ENCODE peak calls at places on chromosome 21, in four cellular contexts. One of them, this sample, is unnamed.

GRCh38 chr21:17466166-17466565 is 46.7 kb upstream of the CXADR start:
- DNase-seq in H9: no peak
- DNase-seq in mucosa of gallbladder: no peak
- DNase-seq in NCI-H2081: no peak
- DNase-seq in this sample: no peak

GRCh38 chr21:19245188-19245580 is 841.6 kb upstream of the TMPRSS15 start:
- DNase-seq in H9: no peak
- DNase-seq in mucosa of gallbladder: no peak
- DNase-seq in NCI-H2081: no peak
- DNase-seq in this sample: no peak

GRCh38 chr21:33115586-33116541 is 45.9 kb downstream of the OLIG1 start:
- DNase-seq in H9: no peak
- DNase-seq in mucosa of gallbladder: no peak
- DNase-seq in NCI-H2081: no peak
- DNase-seq in this sample: peak; percentile 77

GRCh38 chr21:45580576-45581321 is 38.5 kb upstream of the SLC19A1 start:
- DNase-seq in H9: no peak
- DNase-seq in mucosa of gallbladder: no peak
- DNase-seq in NCI-H2081: no peak
- DNase-seq in this sample: no peak

GRCh38 chr21:26115899-26116298 is 54.7 kb downstream of the APP start:
- DNase-seq in H9: no peak
- DNase-seq in mucosa of gallbladder: no peak
- DNase-seq in NCI-H2081: no peak
- DNase-seq in this sample: no peak

GRCh38 chr21:25791321-25791720 is 56.5 kb downstream of the GABPA start:
- DNase-seq in H9: no peak
- DNase-seq in mucosa of gallbladder: no peak
- DNase-seq in NCI-H2081: no peak
- DNase-seq in this sample: peak; percentile 8

GRCh38 chr21:25837545-25838263 is 102.9 kb downstream of the GABPA start:
- DNase-seq in H9: no peak
- DNase-seq in mucosa of gallbladder: no peak
- DNase-seq in NCI-H2081: no peak
- DNase-seq in this sample: no peak

GRCh38 chr21:30984897-30985296 is 53.4 kb downstream of the KRTAP19-8 start:
- DNase-seq in H9: no peak
- DNase-seq in mucosa of gallbladder: no peak
- DNase-seq in NCI-H2081: peak; percentile 73
- DNase-seq in this sample: no peak

GRCh38 chr21:34922487-34922886 is 126.6 kb downstream of the RUNX1 start:
- DNase-seq in H9: no peak
- DNase-seq in mucosa of gallbladder: no peak
- DNase-seq in NCI-H2081: no peak
- DNase-seq in this sample: no peak

GRCh38 chr21:15415541-15416261 is 314.1 kb upstream of the USP25 start:
- DNase-seq in H9: no peak
- DNase-seq in mucosa of gallbladder: no peak
- DNase-seq in NCI-H2081: no peak
- DNase-seq in this sample: no peak

GRCh38 chr21:42367379-42368165 is 1.2 kb upstream of the TFF1 start:
- DNase-seq in H9: no peak
- DNase-seq in mucosa of gallbladder: no peak
- DNase-seq in NCI-H2081: no peak
- DNase-seq in this sample: peak; percentile 14

GRCh38 chr21:37338671-37339526 is 27.7 kb upstream of the DYRK1A start:
- DNase-seq in H9: no peak
- DNase-seq in mucosa of gallbladder: peak; percentile 22
- DNase-seq in NCI-H2081: no peak
- DNase-seq in this sample: peak; percentile 21

GRCh38 chr21:27477321-27477720 is 510.4 kb upstream of the ADAMTS5 start:
- DNase-seq in H9: no peak
- DNase-seq in mucosa of gallbladder: no peak
- DNase-seq in NCI-H2081: no peak
- DNase-seq in this sample: no peak

GRCh38 chr21:33029975-33030461 is 4.3 kb downstream of the OLIG2 start:
- DNase-seq in H9: peak; percentile 52
- DNase-seq in mucosa of gallbladder: no peak
- DNase-seq in NCI-H2081: no peak
- DNase-seq in this sample: no peak

GRCh38 chr21:33096426-33096825 is 26.5 kb downstream of the OLIG1 start:
- DNase-seq in H9: no peak
- DNase-seq in mucosa of gallbladder: no peak
- DNase-seq in NCI-H2081: no peak
- DNase-seq in this sample: no peak

GRCh38 chr21:25638634-25639166 is 358 bp upstream of the JAM2 start:
- DNase-seq in H9: no peak
- DNase-seq in mucosa of gallbladder: no peak
- DNase-seq in NCI-H2081: peak; percentile 1
- DNase-seq in this sample: no peak

GRCh38 chr21:36630485-36631206 is 68.3 kb upstream of the SIM2 start:
- DNase-seq in H9: peak; percentile 86
- DNase-seq in mucosa of gallbladder: peak; percentile 48
- DNase-seq in NCI-H2081: peak; percentile 16
- DNase-seq in this sample: peak; percentile 79

GRCh38 chr21:17454315-17455027 is 58.4 kb upstream of the CXADR start:
- DNase-seq in H9: peak; percentile 92
- DNase-seq in mucosa of gallbladder: no peak
- DNase-seq in NCI-H2081: no peak
- DNase-seq in this sample: peak; percentile 97

GRCh38 chr21:27366846-27367245 is 400.0 kb upstream of the ADAMTS5 start:
- DNase-seq in H9: no peak
- DNase-seq in mucosa of gallbladder: no peak
- DNase-seq in NCI-H2081: no peak
- DNase-seq in this sample: no peak

GRCh38 chr21:43731476-43731875 is 12.5 kb downstream of the PDXK start:
- DNase-seq in H9: no peak
- DNase-seq in mucosa of gallbladder: peak; percentile 76
- DNase-seq in NCI-H2081: no peak
- DNase-seq in this sample: no peak

GRCh38 chr21:15421947-15422346 is 307.8 kb upstream of the USP25 start:
- DNase-seq in H9: no peak
- DNase-seq in mucosa of gallbladder: no peak
- DNase-seq in NCI-H2081: no peak
- DNase-seq in this sample: no peak

GRCh38 chr21:16502897-16503296 is 773.1 kb downstream of the USP25 start:
- DNase-seq in H9: no peak
- DNase-seq in mucosa of gallbladder: no peak
- DNase-seq in NCI-H2081: no peak
- DNase-seq in this sample: no peak

GRCh38 chr21:39788383-39788782 is 43.4 kb downstream of the IGSF5 start:
- DNase-seq in H9: peak; percentile 86
- DNase-seq in mucosa of gallbladder: peak; percentile 84
- DNase-seq in NCI-H2081: peak; percentile 83
- DNase-seq in this sample: peak; percentile 80

GRCh38 chr21:29372063-29372802 is 73.5 kb downstream of the BACH1 start:
- DNase-seq in H9: peak; percentile 56
- DNase-seq in mucosa of gallbladder: peak; percentile 70
- DNase-seq in NCI-H2081: peak; percentile 59
- DNase-seq in this sample: peak; percentile 81

GRCh38 chr21:38945536-38946245 is 140.0 kb downstream of the ETS2 start:
- DNase-seq in H9: peak; percentile 41
- DNase-seq in mucosa of gallbladder: no peak
- DNase-seq in NCI-H2081: peak; percentile 6
- DNase-seq in this sample: no peak

GRCh38 chr21:35400233-35400939 is 351.3 kb upstream of the RUNX1 start:
- DNase-seq in H9: no peak
- DNase-seq in mucosa of gallbladder: peak; percentile 38
- DNase-seq in NCI-H2081: peak; percentile 64
- DNase-seq in this sample: peak; percentile 81

GRCh38 chr21:44736291-44737004 is 25.1 kb upstream of the TSPEAR start:
- DNase-seq in H9: peak; percentile 8
- DNase-seq in mucosa of gallbladder: no peak
- DNase-seq in NCI-H2081: peak; percentile 30
- DNase-seq in this sample: no peak

GRCh38 chr21:27581168-27581567 is 614.3 kb upstream of the ADAMTS5 start:
- DNase-seq in H9: no peak
- DNase-seq in mucosa of gallbladder: no peak
- DNase-seq in NCI-H2081: no peak
- DNase-seq in this sample: no peak

This sample was measured in NCI-H1694.